ENCODE peak calls at places on chromosomes 16 and 17, in ten cellular contexts. N is GM23248; F is CD8-positive, alpha-beta memory T cell; S is left ventricle myocardium inferior; Z is sigmoid colon; C is CD4-positive, CD25-positive, alpha-beta regulatory T cell; O is ascending aorta; D is CD8-positive, alpha-beta T cell; V is mammary epithelial cell; X is aorta. R is an unnamed sample.
A peak's percentile ranks its signal among the peaks of the same experiment; 100 is the strongest.

GRCh38 chr16:66278111-66278531 is 88.4 kb upstream of the CDH5 start:
- DNase-seq in N (no peak), F (no peak), S (no peak), Z (peak; percentile 33), C (no peak), O (no peak), D (no peak), V (peak; percentile 89), X (no peak), R (no peak)

GRCh38 chr17:50728881-50729765 is 9.7 kb downstream of the LUC7L3 start:
- DNase-seq in N (no peak), F (no peak), S (no peak), Z (no peak), C (no peak), O (no peak), D (no peak), V (no peak), X (no peak), R (no peak)

GRCh38 chr17:57486416-57486815 is 230.1 kb downstream of the MSI2 start:
- DNase-seq in N (no peak), F (no peak), S (no peak), Z (no peak), C (no peak), O (no peak), D (no peak), V (no peak), X (no peak), R (no peak)

GRCh38 chr16:77288222-77288621 is 89.0 kb downstream of the SYCE1L start:
- DNase-seq in N (peak; percentile 97), F (no peak), S (no peak), Z (no peak), C (no peak), O (no peak), D (no peak), V (peak; percentile 83), X (no peak), R (no peak)

GRCh38 chr16:30808163-30808562 is 21.2 kb upstream of the ZNF629 start:
- DNase-seq in N (no peak), F (no peak), S (no peak), Z (no peak), C (no peak), O (no peak), D (no peak), V (no peak), X (no peak), R (no peak)

GRCh38 chr17:33873218-33873617 is 381.9 kb upstream of the CCL2 start:
- DNase-seq in N (peak; percentile 3), F (no peak), S (no peak), Z (no peak), C (no peak), O (no peak), D (no peak), V (no peak), X (no peak), R (no peak)

GRCh38 chr17:53032861-53033271 is 789.9 kb upstream of the KIF2B start:
- DNase-seq in N (peak; percentile 2), F (no peak), S (no peak), Z (no peak), C (peak; percentile 1), O (no peak), D (no peak), V (peak; percentile 50), X (no peak), R (no peak)

GRCh38 chr17:17439971-17440843 is 36.6 kb upstream of the MED9 start:
- DNase-seq in N (peak; percentile 47), F (peak; percentile 63), S (peak; percentile 53), Z (no peak), C (peak; percentile 81), O (no peak), D (peak; percentile 68), V (peak; percentile 23), X (no peak), R (peak; percentile 63)

GRCh38 chr17:69810326-69811035 is 264.5 kb upstream of the KCNJ16 start:
- DNase-seq in N (peak; percentile 4), F (no peak), S (no peak), Z (no peak), C (no peak), O (no peak), D (no peak), V (peak; percentile 41), X (no peak), R (no peak)

GRCh38 chr16:84647830-84648594 is at the start of gene KLHL36:
- DNase-seq in N (peak; percentile 78), F (peak; percentile 75), S (peak; percentile 69), Z (peak; percentile 73), C (peak; percentile 58), O (no peak), D (peak; percentile 59), V (no peak), X (peak; percentile 91), R (peak; percentile 77)

GRCh38 chr16:88276591-88276990 is 106.2 kb upstream of the ZNF469 start:
- DNase-seq in N (no peak), F (no peak), S (peak; percentile 5), Z (peak; percentile 21), C (no peak), O (no peak), D (no peak), V (no peak), X (peak; percentile 42), R (no peak)

GRCh38 chr17:83089322-83090156 is 10.1 kb downstream of the METRNL start:
- DNase-seq in N (peak; percentile 50), F (no peak), S (no peak), Z (no peak), C (no peak), O (no peak), D (no peak), V (no peak), X (no peak), R (no peak)
- H3K27ac ChIP-seq in N (peak overlapping the region; percentile 11), F (no peak overlapping the region), S (peak overlapping the region; percentile 36), Z (no peak overlapping the region), C (no peak overlapping the region), O (peak overlapping the region; percentile 17), D (no peak overlapping the region), V (no peak overlapping the region), X (no peak overlapping the region), R (peak overlapping the region; percentile 21)

GRCh38 chr16:49003022-49003421 is 278.6 kb downstream of the CBLN1 start:
- DNase-seq in N (no peak), F (no peak), S (no peak), Z (no peak), C (no peak), O (no peak), D (no peak), V (no peak), X (no peak), R (no peak)
- H3K4me3 ChIP-seq in N (no peak overlapping the region), F (no peak overlapping the region), S (no peak overlapping the region), Z (peak overlapping the region; percentile 3), C (no peak overlapping the region), O (no peak overlapping the region), D (no peak overlapping the region), V (no peak overlapping the region), X (no peak overlapping the region), R (no peak overlapping the region)

GRCh38 chr17:40192961-40193360 is 15.7 kb downstream of the RAPGEFL1 start:
- DNase-seq in N (no peak), F (no peak), S (no peak), Z (no peak), C (no peak), O (no peak), D (no peak), V (no peak), X (no peak), R (no peak)

GRCh38 chr17:40191237-40192208 is 14.3 kb downstream of the RAPGEFL1 start:
- DNase-seq in N (peak; percentile 94), F (peak; percentile 50), S (peak; percentile 77), Z (peak; percentile 89), C (peak; percentile 72), O (peak; percentile 31), D (peak; percentile 58), V (peak; percentile 75), X (peak; percentile 92), R (peak; percentile 65)

GRCh38 chr17:40198576-40198975 is 20.5 kb upstream of the WIPF2 start:
- DNase-seq in N (no peak), F (no peak), S (no peak), Z (no peak), C (no peak), O (no peak), D (no peak), V (no peak), X (no peak), R (no peak)

GRCh38 chr17:40190197-40191021 is 13.1 kb downstream of the RAPGEFL1 start:
- DNase-seq in N (peak; percentile 49), F (no peak), S (no peak), Z (no peak), C (peak; percentile 43), O (no peak), D (peak; percentile 51), V (no peak), X (no peak), R (no peak)

DNA sequence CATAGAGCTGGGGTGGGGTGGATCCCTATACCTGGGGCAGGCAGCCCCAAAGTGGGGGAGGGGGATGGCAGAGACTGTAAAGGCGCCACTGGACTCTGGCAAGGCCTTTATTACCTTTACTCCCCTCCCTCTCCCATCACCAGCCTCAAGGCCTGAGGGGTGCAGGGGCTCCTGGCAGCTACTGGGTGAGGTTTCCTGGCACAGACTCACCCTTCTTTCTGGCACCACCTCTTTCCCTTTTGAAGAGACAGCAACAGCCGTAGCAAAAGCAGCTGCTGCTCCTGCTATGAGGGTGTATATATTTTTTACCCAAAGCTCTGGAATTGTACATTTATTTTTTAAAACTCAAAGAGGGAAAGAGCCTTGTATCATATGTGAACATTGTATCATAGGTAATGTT is 17.6 kb downstream of the RAPGEFL1 start:
- DNase-seq in N (no peak), F (no peak), S (no peak), Z (no peak), C (no peak), O (no peak), D (no peak), V (no peak), X (no peak), R (no peak)
- H3K27ac ChIP-seq in N (no peak overlapping the region), F (no peak overlapping the region), S (no peak overlapping the region), Z (no peak overlapping the region), C (no peak overlapping the region), O (no peak overlapping the region), D (no peak overlapping the region), V (no peak overlapping the region), X (no peak overlapping the region), R (no peak overlapping the region)

GRCh38 chr17:81130385-81131288 is 34.7 kb upstream of the PVALEF start:
- DNase-seq in N (no peak), F (no peak), S (no peak), Z (no peak), C (no peak), O (no peak), D (no peak), V (no peak), X (no peak), R (no peak)

GRCh38 chr17:81129711-81130367 is 35.5 kb upstream of the PVALEF start:
- DNase-seq in N (no peak), F (no peak), S (no peak), Z (no peak), C (no peak), O (no peak), D (no peak), V (no peak), X (no peak), R (no peak)

GRCh38 chr17:81132770-81133723 is 32.3 kb upstream of the PVALEF start:
- DNase-seq in N (no peak), F (no peak), S (no peak), Z (no peak), C (no peak), O (no peak), D (no peak), V (no peak), X (no peak), R (no peak)

GRCh38 chr17:81132197-81132540 is 33.1 kb upstream of the PVALEF start:
- DNase-seq in N (no peak), F (no peak), S (no peak), Z (no peak), C (no peak), O (no peak), D (no peak), V (no peak), X (no peak), R (no peak)

GRCh38 chr17:81131486-81132196 is 33.7 kb upstream of the PVALEF start:
- DNase-seq in N (no peak), F (no peak), S (no peak), Z (no peak), C (no peak), O (no peak), D (no peak), V (no peak), X (no peak), R (no peak)
- H3K4me3 ChIP-seq in N (no peak overlapping the region), F (no peak overlapping the region), S (no peak overlapping the region), Z (no peak overlapping the region), C (no peak overlapping the region), O (no peak overlapping the region), D (no peak overlapping the region), V (no peak overlapping the region), X (no peak overlapping the region), R (no peak overlapping the region)